ENCODE peak calls at places on chromosomes 3 and 15, in four cellular contexts. W is HepG2, Z is SK-N-SH, J is K562. Q is an unnamed sample.
A peak's percentile ranks its signal among the peaks of the same experiment; 100 is the strongest.

GRCh38 chr15:26842391-26842790 is 24.5 kb upstream of the GABRA5 start:
- DNase-seq in W (no peak), Z (no peak), J (no peak), Q (no peak)

GRCh38 chr15:100671858-100672543 is 69.6 kb downstream of the ASB7 start:
- DNase-seq in W (peak; percentile 33), Z (peak; percentile 85), J (peak; percentile 28), Q (peak; percentile 37)

GRCh38 chr3:134423153-134423552 is 48.9 kb upstream of the AMOTL2 start:
- DNase-seq in W (no peak), Z (peak; percentile 25), J (no peak), Q (no peak)

GRCh38 chr15:79436037-79436780 is 4.1 kb downstream of the MINAR1 start:
- DNase-seq in W (no peak), Z (no peak), J (no peak), Q (no peak)

GRCh38 chr3:128468285-128468790 is 1.6 kb upstream of the DNAJB8 start:
- DNase-seq in W (no peak), Z (peak; percentile 93), J (no peak), Q (no peak)

GRCh38 chr3:54427951-54428871 is 305.9 kb downstream of the CACNA2D3 start:
- DNase-seq in W (peak; percentile 28), Z (peak; percentile 53), J (peak; percentile 27), Q (peak; percentile 36)

GRCh38 chr3:101544181-101544850 is 17.4 kb upstream of the TRMT10C start:
- DNase-seq in W (no peak), Z (no peak), J (no peak), Q (no peak)

GRCh38 chr15:63469190-63469589 is 35.2 kb upstream of the USP3 start:
- DNase-seq in W (no peak), Z (no peak), J (no peak), Q (no peak)

GRCh38 chr15:71761649-71762048 is 48.7 kb upstream of the NR2E3 start:
- DNase-seq in W (peak; percentile 60), Z (no peak), J (no peak), Q (peak; percentile 76)

GRCh38 chr3:156843071-156843808 is 17.1 kb downstream of the LEKR1 start:
- DNase-seq in W (no peak), Z (no peak), J (no peak), Q (no peak)

GRCh38 chr3:127718916-127719290 is 46.2 kb downstream of the ABTB1 start:
- DNase-seq in W (no peak), Z (no peak), J (no peak), Q (no peak)

GRCh38 chr3:102255736-102256135 is 179.1 kb upstream of the ZPLD1 start:
- DNase-seq in W (no peak), Z (no peak), J (no peak), Q (no peak)

GRCh38 chr15:82231842-82232241 is 30.7 kb downstream of the EFL1 start:
- DNase-seq in W (peak; percentile 76), Z (peak; percentile 3), J (peak; percentile 30), Q (no peak)

GRCh38 chr3:85170646-85171045 is 211.9 kb downstream of the CADM2 start:
- DNase-seq in W (no peak), Z (no peak), J (no peak), Q (no peak)

GRCh38 chr3:184384856-184385422 is 5.1 kb downstream of the CHRD start:
- DNase-seq in W (no peak), Z (no peak), J (no peak), Q (no peak)

GRCh38 chr3:140715035-140715434 is 37.2 kb downstream of the TRIM42 start:
- DNase-seq in W (no peak), Z (no peak), J (no peak), Q (no peak)

GRCh38 chr15:72184165-72184811 is 13.3 kb downstream of the GRAMD2A start:
- DNase-seq in W (peak; percentile 40), Z (peak; percentile 80), J (no peak), Q (peak; percentile 13)

GRCh38 chr15:40054056-40054745 is 15.2 kb upstream of the SRP14 start:
- DNase-seq in W (no peak), Z (no peak), J (no peak), Q (no peak)

GRCh38 chr3:152834354-152835310 is at the start of gene P2RY1:
- DNase-seq in W (no peak), Z (peak; percentile 70), J (peak; percentile 83), Q (peak; percentile 40)

GRCh38 chr3:135887220-135887619 is 78.3 kb upstream of the PPP2R3A start:
- DNase-seq in W (no peak), Z (no peak), J (no peak), Q (peak; percentile 21)

GRCh38 chr3:139533781-139534443 is 5.6 kb downstream of the RBP1 start:
- DNase-seq in W (peak; percentile 35), Z (peak; percentile 71), J (peak; percentile 18), Q (peak; percentile 69)

GRCh38 chr15:50302581-50302980 is 37.1 kb upstream of the HDC start:
- DNase-seq in W (no peak), Z (no peak), J (no peak), Q (no peak)

GRCh38 chr3:28972921-28973320 is 307.9 kb upstream of the RBMS3 start:
- DNase-seq in W (no peak), Z (no peak), J (no peak), Q (no peak)

GRCh38 chr15:61175024-61175423 is 54.1 kb downstream of the RORA start:
- DNase-seq in W (no peak), Z (no peak), J (no peak), Q (no peak)

GRCh38 chr15:87312221-87312620 is 944.3 kb downstream of the NTRK3 start:
- DNase-seq in W (no peak), Z (no peak), J (no peak), Q (no peak)
- TF ChIP-seq ELF1 in W (no peak), Z (no peak), J (no peak), Q (no peak)

GRCh38 chr3:72071624-72072023 is 286.7 kb upstream of the PROK2 start:
- DNase-seq in W (no peak), Z (no peak), J (no peak), Q (no peak)

GRCh38 chr3:72068621-72069020 is 283.7 kb upstream of the PROK2 start:
- DNase-seq in W (no peak), Z (no peak), J (no peak), Q (no peak)

GRCh38 chr3:72065872-72066641 is 281.1 kb upstream of the PROK2 start:
- DNase-seq in W (no peak), Z (no peak), J (no peak), Q (no peak)

GRCh38 chr3:72069543-72069942 is 284.6 kb upstream of the PROK2 start:
- DNase-seq in W (no peak), Z (no peak), J (no peak), Q (no peak)

GRCh38 chr3:72070005-72070404 is 285.1 kb upstream of the PROK2 start:
- DNase-seq in W (no peak), Z (no peak), J (no peak), Q (no peak)
- TF ChIP-seq ELF1 in W (no peak), Z (no peak), J (no peak), Q (no peak)

DNA sequence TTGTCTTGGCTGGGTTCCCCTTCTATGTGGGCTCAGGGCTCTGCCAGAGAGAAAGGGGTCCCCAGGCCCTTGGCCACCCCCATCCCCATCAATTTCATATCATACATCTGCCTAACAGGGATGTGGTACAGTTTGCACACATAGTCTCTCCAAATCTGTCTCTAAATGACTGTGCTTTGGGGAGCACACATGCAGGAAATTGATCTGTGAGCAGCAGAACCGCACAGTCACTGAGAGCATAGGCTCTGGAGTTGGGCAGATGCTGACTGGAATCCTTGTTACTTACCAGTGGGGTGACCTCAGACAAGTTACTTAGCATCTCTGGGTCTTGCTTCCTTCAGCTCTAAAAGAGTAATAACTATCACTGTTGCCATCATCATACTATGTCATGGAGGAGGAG is 273.9 kb downstream of the ABHD5 start:
- DNase-seq in W (no peak), Z (no peak), J (no peak), Q (no peak)
- TF ChIP-seq ELF1 in W (no peak), Z (no peak), J (no peak), Q (no peak)

GRCh38 chr3:151087648-151088047 is 2.2 kb downstream of the MED12L start:
- DNase-seq in W (no peak), Z (no peak), J (no peak), Q (no peak)

GRCh38 chr3:151086484-151087456 is 1.3 kb downstream of the MED12L start:
- DNase-seq in W (peak; percentile 70), Z (peak; percentile 89), J (no peak), Q (peak; percentile 22)

GRCh38 chr3:151084893-151085226 is 604 bp upstream of the MED12L start:
- DNase-seq in W (no peak), Z (no peak), J (no peak), Q (no peak)

GRCh38 chr3:151085227-151085888 is at the start of gene MED12L:
- DNase-seq in W (peak; percentile 30), Z (peak; percentile 95), J (peak; percentile 52), Q (peak; percentile 45)

DNA sequence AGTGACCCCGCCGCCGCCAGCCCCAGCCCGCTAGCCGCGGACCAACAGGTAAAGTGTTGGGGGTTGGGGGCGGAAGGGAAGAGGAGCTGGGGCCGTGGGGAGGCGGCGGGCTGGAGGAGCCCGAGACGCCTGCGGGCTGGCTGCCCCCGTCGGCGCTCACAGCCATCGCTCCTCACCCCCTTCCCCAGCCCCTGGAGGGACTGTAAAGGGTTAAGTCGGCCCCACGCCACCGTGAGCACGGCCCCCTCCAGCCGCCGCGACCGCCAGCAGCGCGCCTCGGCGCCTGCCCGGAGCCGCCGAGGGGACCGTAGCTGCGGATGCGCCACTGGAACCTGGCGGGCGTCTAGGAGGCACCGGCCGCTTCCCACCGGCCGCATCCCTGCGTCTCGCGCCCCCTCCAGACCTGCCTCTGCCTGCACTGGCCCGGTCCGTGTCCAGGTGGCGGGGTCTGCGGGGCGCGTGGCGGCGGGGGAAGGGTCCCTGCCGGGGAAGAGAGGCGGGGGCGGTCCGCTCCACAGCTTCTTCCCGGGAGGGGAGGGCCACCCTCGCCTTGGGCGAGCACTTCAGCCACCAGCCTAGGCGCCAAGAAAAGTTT is 522 bp downstream of the MED12L start:
- DNase-seq in W (no peak), Z (peak; percentile 82), J (no peak), Q (no peak)
- TF ChIP-seq ELF1 in W (no peak), Z (no peak), J (no peak), Q (no peak)

Q was measured in HCT116.